ENCODE peak calls at places on chromosomes 7 and 10, in seven cellular contexts. N is OCI-LY7, D is bronchial epithelial cell, V is breast epithelium, H is cardiac muscle cell, U is Panc1, E is transverse colon. Q is an unnamed sample.

GRCh38 chr7:1357601-1358271 is 101.5 kb downstream of the MICALL2 start:
- DNase-seq in U (no peak), V (no peak), H (peak), N (no peak), D (no peak), E (no peak), Q (no peak)

GRCh38 chr7:139457153-139457946 is 26.1 kb downstream of the KLRG2 start:
- DNase-seq in N (no peak), D (peak), E (no peak), U (no peak), H (peak), V (no peak), Q (peak)

GRCh38 chr7:106620681-106621080 is 40.3 kb downstream of the CCDC71L start:
- DNase-seq in U (no peak), D (no peak), H (no peak), V (no peak), E (no peak), N (no peak), Q (no peak)

GRCh38 chr7:148318838-148319237 is 271.7 kb upstream of the C7orf33 start:
- DNase-seq in V (no peak), D (no peak), E (no peak), H (no peak), N (no peak), U (no peak), Q (no peak)

GRCh38 chr7:158404031-158404761 is 183.4 kb downstream of the PTPRN2 start:
- DNase-seq in H (no peak), N (no peak), V (no peak), E (no peak), D (peak), U (no peak), Q (no peak)

GRCh38 chr7:21746949-21747348 is 198.8 kb downstream of the CDCA7L start:
- DNase-seq in H (no peak), U (no peak), D (no peak), E (no peak), V (no peak), N (no peak), Q (no peak)

GRCh38 chr10:62584216-62584615 is 210.0 kb downstream of the ZNF365 start:
- DNase-seq in D (no peak), H (peak), E (no peak), N (no peak), U (no peak), V (no peak), Q (peak)

GRCh38 chr10:115432188-115432819 is 339.1 kb downstream of the ATRNL1 start:
- DNase-seq in N (peak), E (no peak), D (peak), H (peak), U (no peak), V (no peak), Q (peak)

GRCh38 chr10:17375936-17376584 is 78.3 kb downstream of the ST8SIA6 start:
- DNase-seq in E (no peak), N (peak), V (no peak), U (no peak), H (peak), D (no peak), Q (peak)

DNA sequence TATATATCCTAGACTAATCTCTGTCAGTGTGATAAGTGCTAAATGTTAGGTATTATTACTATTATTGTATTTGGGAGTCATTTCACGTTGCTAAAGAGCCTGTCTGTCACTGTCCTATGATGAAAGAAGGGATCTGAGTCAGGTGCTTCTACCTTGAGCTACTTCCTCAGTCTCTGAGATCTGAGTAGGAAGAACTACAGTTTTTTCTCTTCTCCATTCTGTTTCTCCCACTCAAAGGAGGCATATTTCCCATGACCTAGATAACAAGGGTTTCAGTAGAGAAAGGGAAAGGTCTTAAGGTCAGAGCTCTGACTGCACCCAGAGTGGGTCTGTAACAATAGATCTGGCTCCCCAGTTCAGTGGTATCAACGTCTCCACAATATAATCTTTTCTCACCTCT is 38.3 kb downstream of the USP54 start:
- DNase-seq in H (no peak), V (no peak), U (no peak), N (no peak), D (no peak), E (no peak), Q (no peak)
- H3K4me3 ChIP-seq in H (no peak), V (no peak), U (no peak), N (no peak), D (no peak), E (no peak), Q (no peak)

GRCh38 chr7:83655951-83656556 is 7.1 kb upstream of the SEMA3E start:
- DNase-seq in V (no peak), D (peak), H (peak), N (peak), U (peak), E (peak), Q (peak)
- TF ChIP-seq CTCF in V (peak), D (peak), H (peak), N (peak), U (peak), E (peak), Q (peak)

DNA sequence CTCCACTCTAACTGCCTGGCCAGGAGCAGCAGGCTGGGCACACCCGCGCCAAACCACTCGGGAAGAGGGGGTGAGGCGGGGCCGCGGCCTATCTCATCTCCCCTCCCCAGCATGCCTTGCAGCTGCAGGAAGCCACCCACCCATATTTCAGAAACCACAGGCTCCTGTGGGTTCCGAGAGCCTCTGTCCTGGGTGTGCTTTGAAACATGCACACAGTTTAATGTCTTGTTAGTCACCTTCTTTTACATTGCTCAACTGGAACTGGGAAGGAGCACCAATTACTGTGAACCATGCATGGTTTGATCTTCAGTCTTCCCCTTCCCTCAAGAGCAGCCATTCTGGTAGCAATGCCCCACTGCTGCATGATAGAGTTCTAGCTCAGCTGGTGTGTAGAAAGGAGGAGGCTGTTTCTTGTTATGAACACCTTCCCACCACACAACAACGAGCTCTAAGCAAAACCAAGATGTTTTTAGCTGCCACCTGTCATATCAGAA is 37.6 kb upstream of the IKZF1 start:
- DNase-seq in N (peak), U (no peak), H (no peak), E (peak), V (no peak), D (no peak), Q (no peak)
- H3K4me3 ChIP-seq in N (peak), U (no peak), H (no peak), E (no peak), V (no peak), D (no peak), Q (no peak)

DNA sequence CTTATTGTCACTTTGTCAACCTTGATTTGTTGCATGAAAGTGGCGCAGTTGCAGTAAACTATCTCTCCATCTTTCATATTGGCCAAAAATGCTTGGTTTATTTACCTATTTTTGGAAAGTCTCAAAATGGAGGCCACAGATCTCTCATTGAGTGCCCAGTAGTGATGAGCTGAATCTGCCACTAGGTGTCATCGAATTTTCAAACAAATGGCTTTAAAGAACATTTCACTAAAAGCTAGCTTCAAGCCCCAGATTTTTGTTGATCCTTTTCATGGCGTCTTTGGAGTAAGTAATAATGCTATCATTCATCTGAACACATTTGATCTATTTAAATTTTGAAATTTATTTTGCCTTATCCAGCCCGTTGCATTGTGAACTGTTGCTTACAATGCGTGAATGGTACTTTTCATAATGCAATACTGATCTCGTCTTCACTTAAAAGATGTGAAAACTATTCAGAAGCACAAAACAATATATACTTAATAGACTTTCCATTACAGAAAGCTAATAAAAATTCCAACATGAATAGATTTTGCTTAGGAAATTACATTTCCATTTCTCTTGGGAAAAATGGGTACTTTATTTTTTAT is 236.2 kb downstream of the DNAJB9 start:
- DNase-seq in H (peak), E (no peak), D (peak), U (no peak), N (peak), V (no peak), Q (peak)
- TF ChIP-seq CTCF in H (peak), E (no peak), D (peak), U (peak), N (peak), V (peak), Q (peak)

GRCh38 chr7:49187543-49188268 is 263.4 kb downstream of the CDC14C start:
- DNase-seq in V (no peak), E (no peak), H (no peak), D (peak), N (peak), U (no peak), Q (no peak)
- H3K4me3 ChIP-seq in V (no peak), E (no peak), H (no peak), D (no peak), N (no peak), U (no peak), Q (no peak)

GRCh38 chr10:34814228-34815173 is 595 bp downstream of the PARD3 start:
- DNase-seq in E (peak), D (no peak), V (no peak), N (no peak), H (peak), U (no peak), Q (peak)
- TF ChIP-seq CTCF in E (no peak), D (peak), V (no peak), N (no peak), H (peak), U (peak), Q (no peak)

DNA sequence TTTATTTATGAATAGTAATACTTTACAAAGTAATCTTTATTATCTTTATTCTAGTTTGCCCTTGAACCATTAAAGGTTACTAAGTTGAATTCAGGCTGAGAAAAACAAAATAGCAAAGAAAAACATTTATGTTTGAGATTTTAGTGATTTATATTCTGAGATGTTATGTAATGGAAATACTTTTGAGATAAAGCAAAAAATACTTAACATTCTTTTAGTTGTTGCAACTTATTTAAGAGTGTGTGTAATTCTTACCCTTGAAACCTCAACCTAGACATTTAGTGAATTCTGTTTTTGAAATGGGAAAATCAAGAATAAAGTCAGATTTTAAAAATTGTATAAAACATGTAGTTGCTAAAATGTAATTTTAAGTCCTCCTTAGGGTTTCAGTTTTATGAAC is 40.1 kb downstream of the MINPP1 start:
- DNase-seq in H (peak), D (no peak), V (no peak), U (no peak), E (no peak), N (no peak), Q (peak)
- H3K4me3 ChIP-seq in H (no peak), D (no peak), V (no peak), U (no peak), E (no peak), N (no peak), Q (no peak)

DNA sequence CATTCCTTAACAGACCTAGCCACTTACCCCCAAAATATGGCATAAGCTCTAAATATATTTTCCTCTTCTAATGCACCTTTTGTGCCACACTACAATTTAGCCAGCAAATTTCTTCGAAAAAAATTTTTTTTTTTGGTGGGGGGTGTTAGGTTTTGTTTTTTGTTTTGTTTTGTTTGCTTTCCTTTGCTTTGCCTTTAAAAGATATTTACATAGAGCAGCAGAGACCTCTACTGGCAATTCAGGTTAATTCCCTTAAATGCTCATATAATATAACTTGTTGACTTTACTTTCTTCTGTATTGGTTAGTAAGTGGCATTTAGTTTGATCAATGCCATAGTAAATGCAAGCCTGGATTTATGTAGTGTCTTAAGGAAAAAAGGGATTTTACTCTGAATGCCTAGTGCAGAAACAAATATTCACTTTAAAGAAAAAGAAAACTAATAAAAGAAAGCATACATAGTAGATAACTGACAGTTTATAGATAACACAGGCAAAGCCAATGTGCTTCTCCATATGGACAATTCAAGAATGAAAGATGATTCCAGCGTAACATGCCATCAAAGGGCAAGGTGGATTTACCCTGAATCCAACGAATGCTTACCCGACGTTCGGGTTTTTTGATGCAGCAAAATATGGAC is 1250.6 kb downstream of the GATA3 start:
- DNase-seq in N (peak), H (peak), U (no peak), E (no peak), D (peak), V (no peak), Q (peak)
- TF ChIP-seq CTCF in N (peak), H (peak), U (peak), E (peak), D (peak), V (peak), Q (peak)

GRCh38 chr7:130491841-130492518 is at the start of gene MEST:
- DNase-seq in U (no peak), H (peak), D (no peak), E (no peak), N (no peak), V (no peak), Q (peak)

GRCh38 chr7:130489140-130489967 is 2.5 kb upstream of the MEST start:
- DNase-seq in H (peak), D (no peak), V (no peak), U (no peak), N (no peak), E (no peak), Q (peak)

GRCh38 chr7:130490888-130491771 is 755 bp upstream of the MEST start:
- DNase-seq in U (no peak), E (peak), V (no peak), N (no peak), D (no peak), H (peak), Q (peak)

GRCh38 chr7:130488376-130489139 is 3.3 kb upstream of the MEST start:
- DNase-seq in H (peak), V (no peak), U (no peak), E (no peak), N (no peak), D (no peak), Q (no peak)

DNA sequence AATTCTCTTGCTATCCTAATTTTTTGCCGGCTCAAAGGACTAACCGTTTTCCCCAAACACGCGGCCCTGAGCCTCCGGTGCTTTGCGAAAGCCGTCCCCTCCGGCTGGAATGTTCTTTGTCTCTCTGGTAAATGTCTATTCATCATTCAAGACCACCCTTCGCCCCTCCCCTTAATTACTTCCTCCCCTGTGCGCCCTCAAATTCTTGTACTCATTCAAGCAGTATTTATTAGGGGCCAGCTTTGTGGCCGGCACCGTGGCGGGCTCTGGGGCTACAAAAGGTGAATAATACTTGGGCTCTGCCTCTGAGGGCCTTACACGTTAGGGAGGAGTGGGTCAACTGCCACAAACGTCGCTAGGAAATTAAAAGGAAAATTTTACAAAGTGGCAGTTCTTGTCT is 1.6 kb upstream of the MEST start:
- DNase-seq in E (no peak), N (no peak), H (peak), U (no peak), V (no peak), D (no peak), Q (no peak)
- H3K4me3 ChIP-seq in E (peak), N (no peak), H (peak), U (peak), V (peak), D (no peak), Q (peak)

GRCh38 chr10:49618861-49619260 is 5.0 kb downstream of the CHAT start:
- DNase-seq in V (no peak), D (no peak), H (no peak), E (no peak), U (no peak), N (no peak), Q (no peak)
- TF ChIP-seq CTCF in V (no peak), D (no peak), H (no peak), E (no peak), U (no peak), N (no peak), Q (no peak)

Q was measured in fibroblast of villous mesenchyme.